ENCODE peak calls at places on chromosomes 16 and 17, in eight cellular contexts. One of them, this sample, is unnamed.

GRCh38 chr17:79083191-79083971 is 8.8 kb downstream of the ENGASE start:
- DNase-seq in A549: no peak
- DNase-seq in upper lobe of left lung: no peak
- DNase-seq in AG10803: no peak
- DNase-seq in spleen: peak
- DNase-seq in cardiac fibroblast: no peak
- DNase-seq in hepatocyte: no peak
- DNase-seq in lower lobe of right lung: no peak
- DNase-seq in this sample: no peak

GRCh38 chr16:89746043-89746442 is 24.7 kb downstream of the ZNF276 start:
- DNase-seq in spleen: no peak
- DNase-seq in A549: no peak
- DNase-seq in lower lobe of right lung: no peak
- DNase-seq in cardiac fibroblast: no peak
- DNase-seq in upper lobe of left lung: no peak
- DNase-seq in hepatocyte: no peak
- DNase-seq in AG10803: no peak
- DNase-seq in this sample: no peak

GRCh38 chr17:70924776-70925175 is 755.4 kb downstream of the KCNJ2 start:
- DNase-seq in spleen: no peak
- DNase-seq in upper lobe of left lung: no peak
- DNase-seq in AG10803: no peak
- DNase-seq in cardiac fibroblast: no peak
- DNase-seq in hepatocyte: no peak
- DNase-seq in A549: no peak
- DNase-seq in lower lobe of right lung: no peak
- DNase-seq in this sample: no peak

GRCh38 chr17:17536702-17537101 is 40.5 kb upstream of the RASD1 start:
- DNase-seq in A549: no peak
- DNase-seq in cardiac fibroblast: no peak
- DNase-seq in lower lobe of right lung: no peak
- DNase-seq in spleen: no peak
- DNase-seq in AG10803: no peak
- DNase-seq in upper lobe of left lung: no peak
- DNase-seq in hepatocyte: no peak
- DNase-seq in this sample: no peak

GRCh38 chr16:67910162-67910561 is 17.1 kb downstream of the PSKH1 start:
- DNase-seq in cardiac fibroblast: peak
- DNase-seq in upper lobe of left lung: no peak
- DNase-seq in A549: no peak
- DNase-seq in lower lobe of right lung: no peak
- DNase-seq in AG10803: peak
- DNase-seq in hepatocyte: peak
- DNase-seq in spleen: no peak
- DNase-seq in this sample: peak

GRCh38 chr17:4448197-4448980 is 14.6 kb downstream of the SPNS3 start:
- DNase-seq in spleen: no peak
- DNase-seq in upper lobe of left lung: no peak
- DNase-seq in cardiac fibroblast: no peak
- DNase-seq in A549: no peak
- DNase-seq in AG10803: peak
- DNase-seq in lower lobe of right lung: no peak
- DNase-seq in hepatocyte: no peak
- DNase-seq in this sample: no peak

GRCh38 chr17:41298458-41299135 is 4.1 kb downstream of the KRTAP29-1 start:
- DNase-seq in upper lobe of left lung: no peak
- DNase-seq in cardiac fibroblast: no peak
- DNase-seq in spleen: no peak
- DNase-seq in AG10803: no peak
- DNase-seq in A549: no peak
- DNase-seq in lower lobe of right lung: no peak
- DNase-seq in hepatocyte: no peak
- DNase-seq in this sample: no peak

GRCh38 chr16:49458221-49458620 is 84.6 kb downstream of the C16orf78 start:
- DNase-seq in cardiac fibroblast: no peak
- DNase-seq in A549: no peak
- DNase-seq in spleen: peak
- DNase-seq in upper lobe of left lung: no peak
- DNase-seq in AG10803: no peak
- DNase-seq in lower lobe of right lung: no peak
- DNase-seq in hepatocyte: no peak
- DNase-seq in this sample: no peak

GRCh38 chr16:70635356-70636016 is 10.9 kb upstream of the IL34 start:
- DNase-seq in spleen: no peak
- DNase-seq in AG10803: peak
- DNase-seq in upper lobe of left lung: no peak
- DNase-seq in hepatocyte: no peak
- DNase-seq in cardiac fibroblast: peak
- DNase-seq in A549: no peak
- DNase-seq in lower lobe of right lung: no peak
- DNase-seq in this sample: peak

GRCh38 chr17:40069751-40070643 is 7.2 kb downstream of the THRA start:
- DNase-seq in hepatocyte: peak
- DNase-seq in AG10803: no peak
- DNase-seq in lower lobe of right lung: no peak
- DNase-seq in upper lobe of left lung: peak
- DNase-seq in spleen: no peak
- DNase-seq in A549: peak
- DNase-seq in cardiac fibroblast: peak
- DNase-seq in this sample: peak

GRCh38 chr17:75827291-75828050 is 16.7 kb downstream of the UNC13D start:
- DNase-seq in AG10803: peak
- DNase-seq in cardiac fibroblast: peak
- DNase-seq in hepatocyte: peak
- DNase-seq in upper lobe of left lung: peak
- DNase-seq in spleen: peak
- DNase-seq in A549: peak
- DNase-seq in lower lobe of right lung: no peak
- DNase-seq in this sample: peak

GRCh38 chr17:7862692-7863437 is 5.1 kb downstream of the CYB5D1 start:
- DNase-seq in lower lobe of right lung: no peak
- DNase-seq in upper lobe of left lung: no peak
- DNase-seq in spleen: no peak
- DNase-seq in cardiac fibroblast: peak
- DNase-seq in A549: peak
- DNase-seq in AG10803: peak
- DNase-seq in hepatocyte: peak
- DNase-seq in this sample: peak

GRCh38 chr16:450385-450784 is 24.9 kb downstream of the RAB11FIP3 start:
- DNase-seq in hepatocyte: no peak
- DNase-seq in A549: no peak
- DNase-seq in lower lobe of right lung: no peak
- DNase-seq in cardiac fibroblast: no peak
- DNase-seq in AG10803: no peak
- DNase-seq in upper lobe of left lung: no peak
- DNase-seq in spleen: no peak
- DNase-seq in this sample: no peak

GRCh38 chr17:40178021-40178601 is 841 bp downstream of the RAPGEFL1 start:
- DNase-seq in A549: no peak
- DNase-seq in lower lobe of right lung: no peak
- DNase-seq in AG10803: no peak
- DNase-seq in hepatocyte: no peak
- DNase-seq in spleen: no peak
- DNase-seq in cardiac fibroblast: no peak
- DNase-seq in upper lobe of left lung: no peak
- DNase-seq in this sample: no peak

GRCh38 chr17:33520404-33521032 is 227.4 kb upstream of the ASIC2 start:
- DNase-seq in AG10803: peak
- DNase-seq in upper lobe of left lung: no peak
- DNase-seq in A549: peak
- DNase-seq in spleen: no peak
- DNase-seq in lower lobe of right lung: peak
- DNase-seq in hepatocyte: peak
- DNase-seq in cardiac fibroblast: peak
- DNase-seq in this sample: peak

GRCh38 chr17:49547566-49547965 is 28.1 kb upstream of the NXPH3 start:
- DNase-seq in hepatocyte: no peak
- DNase-seq in AG10803: no peak
- DNase-seq in spleen: peak
- DNase-seq in lower lobe of right lung: no peak
- DNase-seq in cardiac fibroblast: no peak
- DNase-seq in upper lobe of left lung: no peak
- DNase-seq in A549: no peak
- DNase-seq in this sample: peak

GRCh38 chr17:7864995-7865650 is 7.3 kb downstream of the CYB5D1 start:
- DNase-seq in spleen: no peak
- DNase-seq in hepatocyte: no peak
- DNase-seq in AG10803: no peak
- DNase-seq in cardiac fibroblast: no peak
- DNase-seq in lower lobe of right lung: no peak
- DNase-seq in upper lobe of left lung: no peak
- DNase-seq in A549: no peak
- DNase-seq in this sample: no peak

GRCh38 chr17:58352843-58353719 is 1.1 kb upstream of the SUPT4H1 start:
- DNase-seq in AG10803: peak
- DNase-seq in cardiac fibroblast: peak
- DNase-seq in hepatocyte: peak
- DNase-seq in lower lobe of right lung: peak
- DNase-seq in A549: no peak
- DNase-seq in upper lobe of left lung: peak
- DNase-seq in spleen: peak
- DNase-seq in this sample: peak

GRCh38 chr16:2884041-2884451 is 1.0 kb downstream of the FLYWCH2 start:
- DNase-seq in A549: no peak
- DNase-seq in upper lobe of left lung: no peak
- DNase-seq in AG10803: no peak
- DNase-seq in lower lobe of right lung: peak
- DNase-seq in hepatocyte: no peak
- DNase-seq in cardiac fibroblast: peak
- DNase-seq in spleen: peak
- DNase-seq in this sample: no peak

GRCh38 chr16:26830716-26831115 is 236.0 kb upstream of the C16orf82 start:
- DNase-seq in lower lobe of right lung: no peak
- DNase-seq in AG10803: no peak
- DNase-seq in spleen: no peak
- DNase-seq in upper lobe of left lung: no peak
- DNase-seq in cardiac fibroblast: no peak
- DNase-seq in hepatocyte: no peak
- DNase-seq in A549: no peak
- DNase-seq in this sample: peak

DNA sequence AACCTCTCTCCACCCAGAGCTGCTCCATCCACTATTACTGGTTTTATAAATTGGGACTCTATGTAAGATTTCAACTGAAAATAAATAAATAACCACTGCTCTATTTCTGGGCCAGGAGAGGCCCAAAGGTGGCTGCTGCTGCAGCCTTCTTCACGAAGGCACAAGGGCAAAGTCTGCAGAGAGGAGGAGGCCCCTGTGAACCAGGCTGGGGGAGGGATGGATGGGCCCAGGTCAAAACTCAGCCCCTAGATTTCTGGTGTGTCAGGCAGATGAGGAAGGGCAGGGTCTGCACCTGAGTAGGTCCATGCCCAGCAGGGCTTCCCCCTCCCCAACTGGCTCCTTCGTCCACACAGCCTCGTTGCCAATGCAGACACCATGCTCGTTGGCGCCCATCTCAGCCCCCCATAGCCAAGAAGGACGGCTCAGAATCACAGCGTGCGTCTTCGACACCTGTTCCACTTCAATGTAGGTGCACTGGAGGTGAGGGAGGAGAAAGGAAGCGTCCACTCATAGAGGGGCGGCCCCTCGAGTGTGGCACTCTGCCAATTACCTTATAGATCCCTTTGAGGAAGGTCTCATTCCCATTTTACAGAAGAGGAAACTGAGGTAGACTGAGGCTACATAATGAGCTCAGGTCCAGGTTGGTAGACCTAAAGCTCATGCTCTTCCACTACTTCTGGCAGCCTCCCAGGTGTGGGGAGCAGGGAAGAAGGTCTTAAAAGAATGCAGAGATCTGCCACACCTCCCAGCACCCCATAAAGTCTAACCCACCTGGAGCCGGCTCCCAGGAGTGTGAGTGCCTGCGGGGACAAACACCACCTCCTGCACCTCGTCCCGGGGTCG is 953 bp downstream of the SCRN2 start:
- DNase-seq in spleen: no peak
- DNase-seq in lower lobe of right lung: no peak
- DNase-seq in upper lobe of left lung: no peak
- DNase-seq in cardiac fibroblast: no peak
- DNase-seq in AG10803: no peak
- DNase-seq in hepatocyte: no peak
- DNase-seq in A549: no peak
- DNase-seq in this sample: no peak
- H3K4me3 ChIP-seq in spleen: peak
- H3K4me3 ChIP-seq in lower lobe of right lung: peak
- H3K4me3 ChIP-seq in upper lobe of left lung: peak
- H3K4me3 ChIP-seq in cardiac fibroblast: peak
- H3K4me3 ChIP-seq in AG10803: peak
- H3K4me3 ChIP-seq in hepatocyte: peak
- H3K4me3 ChIP-seq in A549: peak
- H3K4me3 ChIP-seq in this sample: peak

GRCh38 chr16:46950009-46950408 is 23.5 kb downstream of the DNAJA2 start:
- DNase-seq in upper lobe of left lung: no peak
- DNase-seq in hepatocyte: no peak
- DNase-seq in A549: no peak
- DNase-seq in spleen: no peak
- DNase-seq in AG10803: no peak
- DNase-seq in lower lobe of right lung: no peak
- DNase-seq in cardiac fibroblast: no peak
- DNase-seq in this sample: no peak

GRCh38 chr16:46948548-46949166 is 24.8 kb downstream of the DNAJA2 start:
- DNase-seq in AG10803: no peak
- DNase-seq in cardiac fibroblast: no peak
- DNase-seq in spleen: no peak
- DNase-seq in upper lobe of left lung: no peak
- DNase-seq in A549: no peak
- DNase-seq in lower lobe of right lung: no peak
- DNase-seq in hepatocyte: no peak
- DNase-seq in this sample: no peak

GRCh38 chr16:46949216-46949892 is 24.1 kb downstream of the DNAJA2 start:
- DNase-seq in cardiac fibroblast: no peak
- DNase-seq in A549: no peak
- DNase-seq in lower lobe of right lung: no peak
- DNase-seq in upper lobe of left lung: no peak
- DNase-seq in AG10803: no peak
- DNase-seq in hepatocyte: no peak
- DNase-seq in spleen: no peak
- DNase-seq in this sample: peak

GRCh38 chr16:46947900-46948547 is 25.4 kb downstream of the DNAJA2 start:
- DNase-seq in spleen: peak
- DNase-seq in lower lobe of right lung: no peak
- DNase-seq in AG10803: peak
- DNase-seq in hepatocyte: peak
- DNase-seq in A549: peak
- DNase-seq in upper lobe of left lung: no peak
- DNase-seq in cardiac fibroblast: peak
- DNase-seq in this sample: peak
- TF ChIP-seq CTCF in spleen: peak
- TF ChIP-seq CTCF in lower lobe of right lung: peak
- TF ChIP-seq CTCF in AG10803: peak
- TF ChIP-seq CTCF in hepatocyte: peak
- TF ChIP-seq CTCF in A549: peak
- TF ChIP-seq CTCF in upper lobe of left lung: peak
- TF ChIP-seq CTCF in cardiac fibroblast: peak
- TF ChIP-seq CTCF in this sample: peak

GRCh38 chr17:1725642-1726511 is 1.4 kb downstream of the WDR81 start:
- DNase-seq in hepatocyte: no peak
- DNase-seq in cardiac fibroblast: no peak
- DNase-seq in lower lobe of right lung: no peak
- DNase-seq in A549: no peak
- DNase-seq in upper lobe of left lung: no peak
- DNase-seq in spleen: peak
- DNase-seq in AG10803: no peak
- DNase-seq in this sample: no peak
- H3K4me3 ChIP-seq in hepatocyte: no peak
- H3K4me3 ChIP-seq in cardiac fibroblast: peak
- H3K4me3 ChIP-seq in lower lobe of right lung: peak
- H3K4me3 ChIP-seq in A549: peak
- H3K4me3 ChIP-seq in upper lobe of left lung: peak
- H3K4me3 ChIP-seq in spleen: peak
- H3K4me3 ChIP-seq in AG10803: peak
- H3K4me3 ChIP-seq in this sample: peak

GRCh38 chr17:6430769-6431168 is 4.2 kb downstream of the AIPL1 start:
- DNase-seq in A549: peak
- DNase-seq in cardiac fibroblast: no peak
- DNase-seq in spleen: no peak
- DNase-seq in AG10803: no peak
- DNase-seq in lower lobe of right lung: no peak
- DNase-seq in upper lobe of left lung: no peak
- DNase-seq in hepatocyte: no peak
- DNase-seq in this sample: no peak
- TF ChIP-seq CTCF in A549: no peak
- TF ChIP-seq CTCF in cardiac fibroblast: peak
- TF ChIP-seq CTCF in spleen: no peak
- TF ChIP-seq CTCF in AG10803: peak
- TF ChIP-seq CTCF in lower lobe of right lung: peak
- TF ChIP-seq CTCF in upper lobe of left lung: no peak
- TF ChIP-seq CTCF in hepatocyte: no peak
- TF ChIP-seq CTCF in this sample: peak

This sample was measured in choroid plexus epithelial cell.